ENCODE peak calls at places on chromosomes 7 and 10, in six cellular contexts. Q is right lobe of liver, L is GM12878, A is heart left ventricle, R is T-helper 17 cell, I is K562. T is an unnamed sample.

GRCh38 chr10:72031706-72032105 is 56.6 kb downstream of the SPOCK2 start:
- DNase-seq in Q (no peak), L (no peak), A (no peak), R (no peak), I (no peak), T (no peak)

GRCh38 chr10:51700228-51700835 is 937 bp upstream of the CSTF2T start:
- DNase-seq in Q (no peak), L (no peak), A (no peak), R (no peak), I (peak; percentile 16), T (peak; percentile 37)

GRCh38 chr10:110584006-110584405 is 16.5 kb downstream of the SMC3 start:
- DNase-seq in Q (no peak), L (no peak), A (no peak), R (no peak), I (no peak), T (no peak)

GRCh38 chr10:61964949-61965693 is 63.6 kb downstream of the ARID5B start:
- DNase-seq in Q (no peak), L (no peak), A (no peak), R (no peak), I (no peak), T (no peak)

GRCh38 chr7:155467846-155468821 is 10.2 kb downstream of the EN2 start:
- DNase-seq in Q (no peak), L (no peak), A (no peak), R (no peak), I (no peak), T (no peak)

GRCh38 chr10:97546441-97547340 is 25.9 kb upstream of the ANKRD2 start:
- DNase-seq in Q (no peak), L (no peak), A (no peak), R (no peak), I (no peak), T (no peak)

GRCh38 chr7:258476-259190 is 31.3 kb upstream of the FOXL3 start:
- DNase-seq in Q (no peak), L (no peak), A (peak; percentile 17), R (no peak), I (no peak), T (no peak)

GRCh38 chr7:105810556-105810955 is 65.8 kb downstream of the ATXN7L1 start:
- DNase-seq in Q (no peak), L (no peak), A (no peak), R (no peak), I (no peak), T (no peak)

GRCh38 chr10:7258948-7259523 is 151.8 kb downstream of the SFMBT2 start:
- DNase-seq in Q (no peak), L (no peak), A (peak; percentile 43), R (peak; percentile 16), I (no peak), T (no peak)

GRCh38 chr10:79027147-79028055 is 41.4 kb upstream of the ZMIZ1 start:
- DNase-seq in Q (peak; percentile 37), L (no peak), A (no peak), R (no peak), I (peak; percentile 76), T (peak; percentile 7)

GRCh38 chr7:79862447-79862846 is 272.2 kb upstream of the GNAI1 start:
- DNase-seq in Q (no peak), L (no peak), A (no peak), R (no peak), I (no peak), T (no peak)

GRCh38 chr7:127791790-127792189 is 139.8 kb downstream of the SND1 start:
- DNase-seq in Q (no peak), L (no peak), A (no peak), R (no peak), I (no peak), T (no peak)

GRCh38 chr7:129295015-129295423 is 70.2 kb downstream of the AHCYL2 start:
- DNase-seq in Q (no peak), L (no peak), A (no peak), R (no peak), I (no peak), T (peak; percentile 28)

GRCh38 chr10:28677889-28678686 is 767 bp downstream of the BAMBI start:
- DNase-seq in Q (peak; percentile 59), L (no peak), A (peak; percentile 31), R (peak; percentile 9), I (peak; percentile 27), T (no peak)

GRCh38 chr7:2758673-2759603 is 70.9 kb downstream of the AMZ1 start:
- DNase-seq in Q (no peak), L (peak; percentile 35), A (no peak), R (no peak), I (no peak), T (no peak)

GRCh38 chr10:97792058-97792721 is 20.4 kb upstream of the SFRP5 start:
- DNase-seq in Q (peak; percentile 71), L (no peak), A (peak; percentile 59), R (peak; percentile 53), I (peak; percentile 77), T (peak; percentile 62)

GRCh38 chr7:11212816-11213215 is 239.1 kb downstream of the PHF14 start:
- DNase-seq in Q (no peak), L (no peak), A (no peak), R (no peak), I (no peak), T (no peak)

GRCh38 chr10:124040454-124040853 is 52.9 kb downstream of the CHST15 start:
- DNase-seq in Q (no peak), L (no peak), A (no peak), R (no peak), I (no peak), T (no peak)

GRCh38 chr10:124262249-124262865 is 156.4 kb downstream of the OAT start:
- DNase-seq in Q (no peak), L (no peak), A (no peak), R (no peak), I (no peak), T (no peak)

GRCh38 chr10:125148576-125148975 is 11.8 kb downstream of the CTBP2 start:
- DNase-seq in Q (no peak), L (no peak), A (no peak), R (no peak), I (no peak), T (no peak)

GRCh38 chr10:110706690-110707098 is 62.6 kb downstream of the RBM20 start:
- DNase-seq in Q (no peak), L (no peak), A (no peak), R (no peak), I (no peak), T (no peak)

GRCh38 chr10:88346151-88346977 is 236.8 kb downstream of the RNLS start:
- DNase-seq in Q (no peak), L (no peak), A (no peak), R (no peak), I (no peak), T (no peak)

GRCh38 chr7:3949226-3949625 is 648.2 kb downstream of the SDK1 start:
- DNase-seq in Q (no peak), L (no peak), A (no peak), R (no peak), I (no peak), T (no peak)

GRCh38 chr7:3943265-3943664 is 642.2 kb downstream of the SDK1 start:
- DNase-seq in Q (no peak), L (no peak), A (no peak), R (no peak), I (no peak), T (no peak)

GRCh38 chr7:3942778-3943177 is 641.7 kb downstream of the SDK1 start:
- DNase-seq in Q (no peak), L (no peak), A (no peak), R (no peak), I (no peak), T (no peak)

GRCh38 chr7:3943779-3944520 is 642.9 kb downstream of the SDK1 start:
- DNase-seq in Q (no peak), L (no peak), A (no peak), R (no peak), I (no peak), T (no peak)
- H3K9me3 ChIP-seq in Q (no peaks in the 10 kb centered on the region), L (no peaks in the 10 kb centered on the region), A (no peaks in the 10 kb centered on the region), R (no peaks in the 10 kb centered on the region), I (no peaks in the 10 kb centered on the region), T (no peaks in the 10 kb centered on the region)

GRCh38 chr10:37821237-37821636 is 36.2 kb downstream of the ZNF248 start:
- DNase-seq in Q (no peak), L (no peak), A (no peak), R (no peak), I (no peak), T (no peak)

GRCh38 chr10:37816290-37816689 is 41.1 kb downstream of the ZNF248 start:
- DNase-seq in Q (no peak), L (no peak), A (no peak), R (no peak), I (no peak), T (no peak)

GRCh38 chr10:37819797-37820196 is 37.6 kb downstream of the ZNF248 start:
- DNase-seq in Q (no peak), L (no peak), A (no peak), R (no peak), I (no peak), T (no peak)
- H3K9me3 ChIP-seq in Q (no peaks in the 10 kb centered on the region), L (no peaks in the 10 kb centered on the region), A (no peaks in the 10 kb centered on the region), R (peaks cover 9% of the 10 kb centered on the region), I (no peaks in the 10 kb centered on the region), T (no peaks in the 10 kb centered on the region)

GRCh38 chr7:156702399-156702798 is 61.8 kb downstream of the RNF32 start:
- DNase-seq in Q (no peak), L (no peak), A (no peak), R (no peak), I (no peak), T (no peak)
- H3K9me3 ChIP-seq in Q (no peaks in the 10 kb centered on the region), L (peaks cover 9% of the 10 kb centered on the region), A (no peaks in the 10 kb centered on the region), R (peaks cover 2% of the 10 kb centered on the region), I (peaks cover 3% of the 10 kb centered on the region), T (no peaks in the 10 kb centered on the region)

DNA sequence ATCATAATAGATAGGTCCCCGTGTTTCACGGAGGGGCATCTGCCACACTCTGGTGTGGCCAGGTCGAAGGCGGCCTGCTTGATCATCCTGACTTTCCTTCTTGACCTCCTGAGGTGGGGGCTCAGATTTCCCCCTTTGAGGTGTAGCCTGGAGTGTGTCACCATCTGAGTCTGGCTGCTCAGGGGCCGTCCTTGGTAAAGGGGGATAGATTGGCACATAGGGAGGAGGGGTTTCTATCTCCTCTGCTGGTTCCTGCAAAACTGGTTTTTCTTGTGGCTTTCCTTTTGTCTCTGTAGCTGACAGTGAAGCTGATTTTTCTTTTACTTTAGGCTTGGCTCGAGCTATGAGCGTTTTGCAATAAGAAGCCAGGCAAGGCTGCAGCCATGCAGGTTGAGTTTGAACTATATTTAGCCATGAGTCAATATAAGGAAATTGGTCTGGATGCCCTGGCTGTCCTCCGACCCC is 7.1 kb upstream of the ZNF117 start:
- DNase-seq in Q (no peak), L (no peak), A (peak; percentile 36), R (no peak), I (peak; percentile 6), T (no peak)
- H3K9me3 ChIP-seq in Q (peaks cover 7% of the 10 kb centered on the region), L (peaks cover 43% of the 10 kb centered on the region), A (no peaks in the 10 kb centered on the region), R (peaks cover 6% of the 10 kb centered on the region), I (peaks cover 69% of the 10 kb centered on the region), T (no peaks in the 10 kb centered on the region)